ENCODE peak calls at places on chromosomes 3 and 15, in eight cellular contexts. U is AG08396, H is iPS-NIHi11, K is NCI-H460, Q is hepatic stellate cell, W is LHCN-M2, Z is NCI-H526, J is activated T-cell treated with anti-CD3 and anti-CD28 coated beads for 48 hours. D is an unnamed sample.

GRCh38 chr3:100761211-100761921 is 52.1 kb downstream of the TFG start:
- DNase-seq in U (no peak), H (peak), K (no peak), Q (no peak), W (no peak), Z (no peak), J (no peak), D (no peak)

GRCh38 chr15:35329521-35329921 is 216.4 kb downstream of the DPH6 start:
- DNase-seq in U (no peak), H (no peak), K (no peak), Q (no peak), W (no peak), Z (no peak), J (no peak), D (no peak)

GRCh38 chr3:8147726-8148125 is 353.9 kb upstream of the LMCD1 start:
- DNase-seq in U (no peak), H (no peak), K (no peak), Q (no peak), W (no peak), Z (no peak), J (no peak), D (no peak)

GRCh38 chr15:90839187-90840071 is 29.0 kb upstream of the FURIN start:
- DNase-seq in U (no peak), H (peak), K (no peak), Q (no peak), W (no peak), Z (peak), J (no peak), D (peak)

GRCh38 chr3:6120786-6121185 is 740.1 kb upstream of the GRM7 start:
- DNase-seq in U (no peak), H (no peak), K (no peak), Q (no peak), W (no peak), Z (no peak), J (no peak), D (no peak)

GRCh38 chr15:94532226-94532625 is 300.9 kb downstream of the MCTP2 start:
- DNase-seq in U (no peak), H (no peak), K (no peak), Q (no peak), W (no peak), Z (no peak), J (no peak), D (no peak)

GRCh38 chr3:107825556-107825955 is 265.3 kb downstream of the CD47 start:
- DNase-seq in U (no peak), H (no peak), K (no peak), Q (no peak), W (no peak), Z (no peak), J (no peak), D (no peak)

GRCh38 chr3:139520028-139520737 is 19.4 kb downstream of the RBP1 start:
- DNase-seq in U (no peak), H (peak), K (no peak), Q (no peak), W (no peak), Z (no peak), J (peak), D (peak)

GRCh38 chr3:50388720-50389352 is 29.5 kb upstream of the TMEM115 start:
- DNase-seq in U (peak), H (no peak), K (no peak), Q (no peak), W (no peak), Z (no peak), J (no peak), D (no peak)

GRCh38 chr3:122961146-122961545 is 66.4 kb downstream of the SEMA5B start:
- DNase-seq in U (peak), H (no peak), K (no peak), Q (no peak), W (peak), Z (no peak), J (no peak), D (no peak)

GRCh38 chr15:56788359-56788758 is 55.0 kb upstream of the ZNF280D start:
- DNase-seq in U (no peak), H (no peak), K (no peak), Q (no peak), W (no peak), Z (no peak), J (no peak), D (no peak)

GRCh38 chr3:111519193-111519592 is 22.8 kb upstream of the CD96 start:
- DNase-seq in U (no peak), H (no peak), K (no peak), Q (no peak), W (no peak), Z (no peak), J (no peak), D (no peak)

GRCh38 chr3:122263974-122264588 is 61.0 kb upstream of the CSTA start:
- DNase-seq in U (no peak), H (no peak), K (no peak), Q (no peak), W (no peak), Z (no peak), J (no peak), D (no peak)

D was measured in KBM-7.